ENCODE peak calls at places on chromosome 21, in seven cellular contexts. V, L, E, A, K, W and I are unnamed samples.

GRCh38 chr21:25936776-25937175 is 202.0 kb downstream of the GABPA start:
- DNase-seq in V (no peak), L (no peak), E (no peak), A (no peak), K (no peak), W (no peak), I (no peak)

GRCh38 chr21:31945576-31945975 is 72.8 kb downstream of the HUNK start:
- DNase-seq in V (no peak), L (no peak), E (no peak), A (no peak), K (no peak), W (no peak), I (no peak)

GRCh38 chr21:32819702-32820101 is 48.1 kb upstream of the PAXBP1 start:
- DNase-seq in V (no peak), L (no peak), E (no peak), A (peak; percentile 84), K (no peak), W (no peak), I (no peak)

GRCh38 chr21:40902299-40902698 is 55.3 kb upstream of the DSCAM start:
- DNase-seq in V (no peak), L (no peak), E (no peak), A (no peak), K (no peak), W (no peak), I (no peak)

GRCh38 chr21:37908691-37909090 is 7.6 kb downstream of the KCNJ6 start:
- DNase-seq in V (no peak), L (no peak), E (no peak), A (no peak), K (no peak), W (no peak), I (no peak)

GRCh38 chr21:39542736-39543135 is 70.0 kb upstream of the B3GALT5 start:
- DNase-seq in V (no peak), L (no peak), E (no peak), A (no peak), K (no peak), W (no peak), I (no peak)

GRCh38 chr21:15423676-15424445 is 305.9 kb upstream of the USP25 start:
- DNase-seq in V (no peak), L (no peak), E (no peak), A (no peak), K (no peak), W (no peak), I (no peak)

GRCh38 chr21:31557956-31558838 is 101.3 kb upstream of the SOD1 start:
- DNase-seq in V (no peak), L (no peak), E (no peak), A (no peak), K (peak; percentile 78), W (no peak), I (no peak)

GRCh38 chr21:16040601-16041000 is 310.8 kb downstream of the USP25 start:
- DNase-seq in V (no peak), L (no peak), E (no peak), A (no peak), K (no peak), W (no peak), I (peak; percentile 29)

GRCh38 chr21:39561128-39561527 is 51.6 kb upstream of the B3GALT5 start:
- DNase-seq in V (no peak), L (no peak), E (no peak), A (no peak), K (no peak), W (no peak), I (no peak)

GRCh38 chr21:32918467-32919140 is 107.1 kb upstream of the OLIG2 start:
- DNase-seq in V (no peak), L (no peak), E (no peak), A (no peak), K (no peak), W (no peak), I (no peak)

GRCh38 chr21:38140192-38140905 is 116.4 kb upstream of the KCNJ15 start:
- DNase-seq in V (no peak), L (peak; percentile 62), E (no peak), A (no peak), K (no peak), W (no peak), I (no peak)

GRCh38 chr21:38814126-38815059 is 8.7 kb downstream of the ETS2 start:
- DNase-seq in V (no peak), L (no peak), E (no peak), A (no peak), K (no peak), W (no peak), I (no peak)

GRCh38 chr21:32520885-32521735 is 64.2 kb downstream of the TCP10L start:
- DNase-seq in V (no peak), L (peak; percentile 77), E (no peak), A (peak; percentile 91), K (peak; percentile 84), W (peak; percentile 81), I (peak; percentile 34)

GRCh38 chr21:44303490-44303981 is 3.7 kb downstream of the PFKL start:
- DNase-seq in V (no peak), L (no peak), E (no peak), A (no peak), K (no peak), W (no peak), I (no peak)
- TF ChIP-seq POLR2A in V (no peak), L (no peak), E (no peak), A (no peak), K (no peak), W (no peak), I (no peak)

GRCh38 chr21:45506241-45506817 is 35.9 kb downstream of the SLC19A1 start:
- DNase-seq in V (no peak), L (no peak), E (no peak), A (peak; percentile 47), K (peak; percentile 65), W (no peak), I (no peak)

GRCh38 chr21:45505416-45506021 is 36.7 kb downstream of the SLC19A1 start:
- DNase-seq in V (no peak), L (no peak), E (no peak), A (peak; percentile 62), K (peak; percentile 73), W (no peak), I (no peak)

GRCh38 chr21:45507888-45508508 is 34.2 kb downstream of the SLC19A1 start:
- DNase-seq in V (no peak), L (no peak), E (no peak), A (peak; percentile 35), K (peak; percentile 23), W (no peak), I (no peak)

GRCh38 chr21:45507523-45507875 is 34.7 kb downstream of the SLC19A1 start:
- DNase-seq in V (no peak), L (no peak), E (no peak), A (peak; percentile 38), K (peak; percentile 48), W (no peak), I (no peak)

DNA sequence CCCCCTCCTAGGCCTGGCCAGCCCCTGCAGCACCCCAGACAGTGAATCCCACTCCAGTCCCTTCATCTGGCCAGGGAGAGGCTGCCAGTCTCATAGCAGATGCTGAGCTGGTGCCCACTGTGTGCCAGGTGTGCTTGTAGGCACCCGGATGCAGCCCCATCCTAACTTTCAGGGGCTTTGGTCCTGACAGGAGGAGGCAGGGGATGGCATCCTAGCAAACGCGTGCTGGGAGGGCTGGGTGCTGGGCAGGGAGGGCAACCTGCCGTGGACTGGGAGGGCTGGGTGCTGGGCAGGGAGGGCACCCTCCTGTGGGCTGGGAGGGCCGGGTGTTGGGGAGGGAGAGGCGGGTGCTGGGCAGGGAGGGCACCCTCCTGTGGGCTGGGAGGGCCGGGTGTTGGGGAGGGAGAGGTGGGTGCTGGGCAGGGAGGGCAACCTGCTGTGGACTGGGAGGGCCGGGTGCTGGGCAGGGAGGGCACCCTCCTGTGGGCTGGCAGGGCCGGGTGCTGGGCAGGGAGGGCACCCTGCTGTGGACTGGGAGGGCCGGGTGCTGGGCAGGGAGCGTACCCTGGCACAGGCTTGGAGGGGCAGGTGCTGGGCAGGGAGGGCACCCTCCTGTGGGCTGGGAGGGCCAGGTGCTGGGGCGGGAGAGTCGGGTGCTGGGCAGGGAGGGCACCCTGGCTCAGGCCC is 35.3 kb downstream of the SLC19A1 start:
- DNase-seq in V (no peak), L (no peak), E (no peak), A (peak; percentile 51), K (peak; percentile 73), W (no peak), I (no peak)
- TF ChIP-seq POLR2A in V (no peak), L (no peak), E (no peak), A (no peak), K (no peak), W (no peak), I (no peak)

DNA sequence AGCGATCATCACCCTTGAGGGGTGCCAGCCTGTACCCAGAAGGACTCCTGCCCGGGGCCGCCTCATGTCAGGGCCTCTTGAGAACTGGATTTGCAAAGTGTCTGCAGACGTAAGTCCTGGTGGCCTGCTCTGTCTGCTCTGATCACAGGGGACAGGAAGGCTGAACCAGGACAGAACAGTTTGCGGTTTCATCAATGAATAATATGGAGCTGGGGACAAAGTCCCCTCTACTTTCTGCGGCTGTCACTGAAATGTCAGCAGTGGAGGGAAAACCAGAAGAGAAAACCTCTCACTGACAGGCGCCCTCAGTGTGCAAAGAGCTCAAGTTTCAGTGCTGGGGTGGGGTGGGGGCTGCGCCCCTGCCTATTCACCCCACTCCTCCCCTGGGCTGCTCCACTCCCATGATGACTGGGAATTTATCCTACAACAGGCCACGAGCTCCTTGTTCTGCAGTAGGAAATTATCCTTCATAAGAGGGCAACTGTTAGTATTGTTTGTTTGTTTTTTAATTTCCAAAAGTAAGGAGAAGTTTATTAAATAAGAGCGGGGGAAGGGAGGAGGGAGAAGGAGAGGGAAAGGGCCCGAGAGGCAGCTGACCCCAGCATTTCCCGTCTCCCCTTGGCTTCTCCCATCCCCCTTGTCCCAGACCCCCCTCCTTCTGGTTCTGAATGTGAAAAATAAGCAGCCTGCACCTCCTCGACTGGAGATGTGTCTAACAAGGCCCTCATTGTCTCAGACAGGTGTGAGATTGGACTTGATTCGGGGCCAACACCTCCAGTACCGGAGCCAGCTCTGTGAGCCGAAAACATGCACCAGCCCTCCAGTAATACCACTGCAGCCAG is 149.2 kb downstream of the CLIC6 start:
- DNase-seq in V (no peak), L (no peak), E (no peak), A (no peak), K (no peak), W (no peak), I (no peak)
- TF ChIP-seq POLR2A in V (no peak), L (no peak), E (no peak), A (no peak), K (no peak), W (no peak), I (no peak)

DNA sequence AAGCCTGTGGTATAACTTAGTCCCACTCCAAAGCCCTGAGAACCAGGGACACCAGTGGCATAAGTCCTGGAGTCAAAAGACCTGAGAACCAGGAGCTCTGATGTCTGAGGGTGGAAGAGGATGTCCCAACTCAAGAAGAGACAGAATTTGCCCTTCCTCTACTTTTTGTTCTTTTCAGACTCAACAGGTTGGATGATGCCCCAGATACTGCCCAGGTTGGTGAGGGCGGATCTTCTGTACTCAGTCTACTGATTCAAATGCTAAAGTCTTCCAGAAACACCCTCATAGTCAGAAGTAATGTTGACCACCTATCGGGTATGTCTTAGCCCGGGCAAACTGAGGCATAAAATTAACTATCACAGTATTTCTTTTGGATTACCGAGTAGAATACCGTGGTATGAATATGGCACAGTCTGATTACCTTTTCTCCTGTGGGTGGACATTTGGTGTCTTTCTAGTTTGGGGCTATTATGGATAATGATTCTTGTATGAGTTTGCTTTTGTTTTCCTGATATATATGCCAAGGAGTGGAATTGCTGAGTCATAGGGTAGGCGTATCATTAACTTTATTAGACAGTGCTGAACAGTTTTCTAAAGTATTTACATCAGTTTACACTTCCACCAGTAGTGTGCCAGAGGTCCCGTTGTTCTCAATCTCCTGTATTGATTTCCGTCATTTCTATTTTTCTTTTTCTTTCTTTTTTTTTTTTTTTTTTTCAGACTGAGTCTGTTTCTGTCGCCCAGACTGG is 3.2 kb upstream of the CHAF1B start:
- DNase-seq in V (no peak), L (no peak), E (no peak), A (no peak), K (no peak), W (no peak), I (no peak)
- TF ChIP-seq POLR2A in V (no peak), L (no peak), E (no peak), A (no peak), K (no peak), W (no peak), I (no peak)